ENCODE peak calls at places on chromosomes 16 and 17, in ten cellular contexts. E is pancreas; W is ascending aorta; S is Panc1; N is fibroblast of the aortic adventitia; A is psoas muscle; G is GM23338; M is PC-9; Q is CD8-positive, alpha-beta T cell; V is neural progenitor cell. L is an unnamed sample.

GRCh38 chr17:18025596-18026407 is 13.2 kb downstream of the ATPAF2 start:
- DNase-seq in S (no peak), V (no peak), W (no peak), N (peak; percentile 30), A (no peak), M (peak; percentile 85), Q (no peak), E (no peak), G (no peak), L (no peak)

GRCh38 chr17:20051624-20052023 is 42.5 kb downstream of the SPECC1 start:
- DNase-seq in V (no peak), M (no peak), S (no peak), E (no peak), W (no peak), N (no peak), Q (no peak), G (no peak), A (no peak), L (no peak)

GRCh38 chr17:28734712-28735241 is 6.2 kb downstream of the NEK8 start:
- DNase-seq in M (no peak), Q (no peak), V (no peak), G (no peak), W (no peak), N (no peak), A (no peak), S (no peak), E (peak; percentile 3), L (no peak)

GRCh38 chr17:27396941-27397340 is 59.3 kb upstream of the KSR1 start:
- DNase-seq in G (no peak), Q (no peak), V (no peak), E (no peak), N (peak; percentile 62), W (no peak), S (no peak), A (no peak), M (no peak), L (no peak)

GRCh38 chr17:6071528-6072065 is 1.4 kb downstream of the WSCD1 start:
- DNase-seq in W (no peak), S (no peak), V (no peak), Q (no peak), N (no peak), E (no peak), A (no peak), G (no peak), M (no peak), L (no peak)

GRCh38 chr17:46822388-46822921 is 4.0 kb upstream of the WNT3 start:
- DNase-seq in E (no peak), M (no peak), W (no peak), G (peak; percentile 79), N (no peak), Q (peak; percentile 47), S (no peak), V (no peak), A (peak; percentile 38), L (no peak)

GRCh38 chr17:42760652-42761581 is at the start of gene RAMP2:
- DNase-seq in E (no peak), V (peak; percentile 75), A (peak; percentile 67), G (peak; percentile 73), M (no peak), N (no peak), Q (peak; percentile 19), W (no peak), S (no peak), L (no peak)

GRCh38 chr16:6667393-6667792 is 665.3 kb upstream of the RBFOX1 start:
- DNase-seq in S (no peak), G (no peak), A (no peak), N (no peak), M (no peak), Q (no peak), W (no peak), E (no peak), V (no peak), L (no peak)

GRCh38 chr17:69470702-69471101 is 56.2 kb downstream of the MAP2K6 start:
- DNase-seq in E (no peak), V (no peak), A (no peak), W (no peak), Q (no peak), S (no peak), M (no peak), G (no peak), N (no peak), L (no peak)

GRCh38 chr16:14600164-14600563 is 29.9 kb downstream of the PARN start:
- DNase-seq in V (peak; percentile 34), N (peak; percentile 64), M (peak; percentile 43), G (peak; percentile 60), A (no peak), S (peak; percentile 17), E (no peak), Q (no peak), W (no peak), L (peak; percentile 34)

GRCh38 chr16:82681592-82681991 is 54.8 kb downstream of the CDH13 start:
- DNase-seq in M (no peak), V (no peak), G (no peak), A (no peak), Q (no peak), N (no peak), W (no peak), E (no peak), S (no peak), L (no peak)

GRCh38 chr17:67171560-67171959 is 73.4 kb downstream of the HELZ start:
- DNase-seq in A (no peak), Q (no peak), E (no peak), S (no peak), G (no peak), W (no peak), M (no peak), N (no peak), V (no peak), L (no peak)

GRCh38 chr17:80516533-80516932 is 28.1 kb upstream of the RPTOR start:
- DNase-seq in S (no peak), E (no peak), N (no peak), G (no peak), V (no peak), Q (no peak), M (no peak), A (no peak), W (no peak), L (no peak)
- H3K4me3 ChIP-seq in S (no peak overlapping the region), E (no peak overlapping the region), N (no peak overlapping the region), G (no peak overlapping the region), V (no peak overlapping the region), Q (no peak overlapping the region), M (no peak overlapping the region), A (no peak overlapping the region), W (no peak overlapping the region), L (no peak overlapping the region)

DNA sequence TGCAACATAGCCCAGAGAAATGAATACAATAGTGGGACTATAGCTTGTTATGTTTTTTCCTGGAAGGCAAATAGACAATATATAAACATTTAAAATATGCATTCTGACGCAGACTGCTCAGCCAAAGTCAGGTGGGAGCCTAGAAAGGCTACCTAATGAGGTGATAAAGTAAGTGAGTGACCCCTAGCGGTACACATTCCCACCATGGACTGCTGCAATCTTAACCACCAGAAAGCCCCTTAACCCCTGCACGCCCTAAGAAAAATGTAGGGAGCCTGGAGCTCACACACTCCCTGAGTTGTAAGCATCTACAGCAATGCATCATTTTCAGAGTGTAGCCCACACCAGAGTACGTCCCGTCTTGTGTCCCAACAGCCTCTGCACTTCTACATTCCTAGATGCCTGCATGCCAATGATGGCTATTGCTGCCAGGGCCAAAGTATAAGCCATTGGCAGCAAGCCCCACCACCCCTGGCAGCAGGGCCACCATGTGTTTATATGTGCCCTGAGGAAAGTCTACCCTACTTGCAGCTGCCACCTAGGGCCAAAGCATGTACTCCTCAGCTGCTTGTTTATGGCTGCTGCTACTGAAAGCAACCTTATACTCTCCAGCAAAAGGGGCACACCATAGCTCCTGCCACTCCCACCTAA is 127.6 kb downstream of the KIF2B start:
- DNase-seq in G (peak; percentile 82), Q (no peak), E (no peak), V (peak; percentile 63), A (no peak), M (no peak), W (no peak), N (no peak), S (no peak), L (no peak)
- TF ChIP-seq CTCF in G (peak; percentile 70), Q (no peak), E (no peak), V (peak; percentile 62), A (peak; percentile 4), M (peak; percentile 29), W (no peak), N (no peak), S (no peak), L (no peak)

GRCh38 chr16:85385463-85386331 is 227.4 kb upstream of the GSE1 start:
- DNase-seq in S (no peak), Q (no peak), G (no peak), E (peak; percentile 31), N (no peak), W (no peak), M (no peak), A (peak; percentile 60), V (no peak), L (no peak)

GRCh38 chr16:85383836-85384825 is 229.0 kb upstream of the GSE1 start:
- DNase-seq in S (no peak), N (no peak), Q (no peak), V (no peak), G (no peak), M (no peak), E (peak; percentile 16), A (peak; percentile 50), W (no peak), L (no peak)

GRCh38 chr16:85386467-85387170 is 226.5 kb upstream of the GSE1 start:
- DNase-seq in E (peak; percentile 12), W (no peak), M (no peak), Q (no peak), G (no peak), V (no peak), A (peak; percentile 35), S (no peak), N (no peak), L (peak; percentile 6)

GRCh38 chr16:85387171-85387507 is 226.0 kb upstream of the GSE1 start:
- DNase-seq in E (peak; percentile 12), A (peak; percentile 39), M (no peak), N (no peak), G (no peak), Q (no peak), S (no peak), W (no peak), V (no peak), L (peak; percentile 9)

DNA sequence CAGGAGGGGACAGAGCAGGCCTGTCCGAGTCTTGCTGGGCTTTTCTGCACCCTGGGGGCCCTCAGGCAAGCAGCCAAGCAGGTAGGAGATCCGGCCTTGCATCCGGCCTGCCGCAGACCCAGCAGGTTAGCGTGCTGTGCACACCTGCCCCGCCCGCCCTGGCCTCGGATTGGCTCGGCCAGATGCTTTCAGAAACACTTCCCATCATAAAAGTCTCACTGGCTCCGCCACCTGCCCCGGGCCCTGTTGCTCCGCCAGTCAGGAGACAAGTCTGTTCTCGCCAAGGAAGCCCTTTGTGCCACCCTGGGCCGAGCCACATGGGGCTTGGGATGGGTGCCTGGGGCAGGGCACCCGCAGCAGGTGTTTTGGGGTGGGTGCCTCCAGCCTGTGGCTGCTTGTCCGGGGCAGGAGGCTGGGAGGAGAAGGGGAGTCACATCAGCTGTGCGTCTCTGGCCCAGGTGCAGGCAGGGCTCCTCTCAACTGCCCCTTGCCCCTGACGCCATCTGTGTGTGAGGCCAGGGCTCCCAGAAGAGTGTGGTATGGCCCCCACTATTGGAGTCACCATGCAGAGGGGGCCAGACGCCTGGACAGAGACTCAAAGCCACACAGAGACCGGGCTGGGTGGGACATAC is 228.2 kb upstream of the GSE1 start:
- DNase-seq in V (no peak), G (peak; percentile 36), N (no peak), S (no peak), A (peak; percentile 50), M (peak; percentile 69), E (peak; percentile 27), W (no peak), Q (no peak), L (no peak)
- H3K4me3 ChIP-seq in V (no peak overlapping the region), G (no peak overlapping the region), N (no peak overlapping the region), S (no peak overlapping the region), A (no peak overlapping the region), M (no peak overlapping the region), E (no peak overlapping the region), W (no peak overlapping the region), Q (no peak overlapping the region), L (no peak overlapping the region)

GRCh38 chr16:56269824-56270684 is 78.8 kb downstream of the GNAO1 start:
- DNase-seq in W (peak; percentile 72), E (no peak), N (peak; percentile 22), S (no peak), A (no peak), Q (no peak), G (peak; percentile 66), V (peak; percentile 20), M (no peak), L (no peak)
- TF ChIP-seq CTCF in W (peak; percentile 12), E (no peak), N (peak; percentile 27), S (no peak), A (no peak), Q (no peak), G (no peak), V (no peak), M (no peak), L (no peak)

L was measured in tibial nerve.